ENCODE peak calls at places on chromosomes 12 and 14, in five cellular contexts. One of them, this sample, is unnamed.

GRCh38 chr14:74619672-74620131 is 7.7 kb upstream of the LTBP2 start:
- DNase-seq in esophagus muscularis mucosa: peak
- DNase-seq in pancreas: no peak
- DNase-seq in stomach: peak
- DNase-seq in lung: peak
- DNase-seq in this sample: peak

GRCh38 chr12:117476341-117476740 is 114.9 kb upstream of the NOS1 start:
- DNase-seq in esophagus muscularis mucosa: no peak
- DNase-seq in pancreas: no peak
- DNase-seq in stomach: no peak
- DNase-seq in lung: no peak
- DNase-seq in this sample: no peak

GRCh38 chr14:86646688-86647687 is 1117.0 kb downstream of the FLRT2 start:
- DNase-seq in esophagus muscularis mucosa: no peak
- DNase-seq in pancreas: no peak
- DNase-seq in stomach: no peak
- DNase-seq in lung: no peak
- DNase-seq in this sample: no peak

GRCh38 chr12:129871991-129872969 is 31.5 kb downstream of the TMEM132D start:
- DNase-seq in esophagus muscularis mucosa: peak
- DNase-seq in pancreas: no peak
- DNase-seq in stomach: no peak
- DNase-seq in lung: peak
- DNase-seq in this sample: no peak

GRCh38 chr14:58871972-58872530 is 234.3 kb downstream of the DACT1 start:
- DNase-seq in esophagus muscularis mucosa: no peak
- DNase-seq in pancreas: no peak
- DNase-seq in stomach: no peak
- DNase-seq in lung: no peak
- DNase-seq in this sample: peak

GRCh38 chr14:35915775-35916174 is 89.6 kb downstream of the BRMS1L start:
- DNase-seq in esophagus muscularis mucosa: no peak
- DNase-seq in pancreas: no peak
- DNase-seq in stomach: no peak
- DNase-seq in lung: no peak
- DNase-seq in this sample: no peak

GRCh38 chr12:22527999-22528398 is 16.3 kb downstream of the C2CD5 start:
- DNase-seq in esophagus muscularis mucosa: no peak
- DNase-seq in pancreas: no peak
- DNase-seq in stomach: no peak
- DNase-seq in lung: no peak
- DNase-seq in this sample: no peak

GRCh38 chr14:105945891-105946290 is 419.5 kb downstream of the TMEM121 start:
- DNase-seq in esophagus muscularis mucosa: no peak
- DNase-seq in pancreas: peak
- DNase-seq in stomach: no peak
- DNase-seq in lung: peak
- DNase-seq in this sample: no peak

GRCh38 chr14:68781161-68782021 is 11.5 kb downstream of the ZFP36L1 start:
- DNase-seq in esophagus muscularis mucosa: no peak
- DNase-seq in pancreas: peak
- DNase-seq in stomach: peak
- DNase-seq in lung: no peak
- DNase-seq in this sample: no peak

GRCh38 chr14:75286313-75286712 is 7.7 kb downstream of the FOS start:
- DNase-seq in esophagus muscularis mucosa: no peak
- DNase-seq in pancreas: no peak
- DNase-seq in stomach: no peak
- DNase-seq in lung: no peak
- DNase-seq in this sample: no peak

GRCh38 chr14:56474419-56475022 is 105.1 kb upstream of the TMEM260 start:
- DNase-seq in esophagus muscularis mucosa: no peak
- DNase-seq in pancreas: no peak
- DNase-seq in stomach: no peak
- DNase-seq in lung: no peak
- DNase-seq in this sample: no peak

GRCh38 chr14:70666364-70666691 is 24.6 kb downstream of the TTC9 start:
- DNase-seq in esophagus muscularis mucosa: no peak
- DNase-seq in pancreas: no peak
- DNase-seq in stomach: no peak
- DNase-seq in lung: no peak
- DNase-seq in this sample: no peak

GRCh38 chr12:32399373-32400113 is at the start of gene FGD4:
- DNase-seq in esophagus muscularis mucosa: peak
- DNase-seq in pancreas: peak
- DNase-seq in stomach: peak
- DNase-seq in lung: peak
- DNase-seq in this sample: peak

GRCh38 chr12:9943244-9943643 is 11.1 kb upstream of the CLEC2A start:
- DNase-seq in esophagus muscularis mucosa: no peak
- DNase-seq in pancreas: no peak
- DNase-seq in stomach: no peak
- DNase-seq in lung: no peak
- DNase-seq in this sample: no peak

GRCh38 chr12:78245111-78245510 is 414.4 kb downstream of the NAV3 start:
- DNase-seq in esophagus muscularis mucosa: no peak
- DNase-seq in pancreas: no peak
- DNase-seq in stomach: no peak
- DNase-seq in lung: no peak
- DNase-seq in this sample: no peak

GRCh38 chr12:28242888-28243633 is 52.8 kb downstream of the CCDC91 start:
- DNase-seq in esophagus muscularis mucosa: no peak
- DNase-seq in pancreas: no peak
- DNase-seq in stomach: peak
- DNase-seq in lung: no peak
- DNase-seq in this sample: peak

GRCh38 chr14:101364503-101365328 is 196.6 kb upstream of the DIO3 start:
- DNase-seq in esophagus muscularis mucosa: peak
- DNase-seq in pancreas: no peak
- DNase-seq in stomach: no peak
- DNase-seq in lung: no peak
- DNase-seq in this sample: no peak

GRCh38 chr12:7112041-7112440 is 3.0 kb upstream of the C1RL start:
- DNase-seq in esophagus muscularis mucosa: no peak
- DNase-seq in pancreas: no peak
- DNase-seq in stomach: no peak
- DNase-seq in lung: no peak
- DNase-seq in this sample: no peak

GRCh38 chr14:23137221-23138172 is 18.4 kb upstream of the CEBPE start:
- DNase-seq in esophagus muscularis mucosa: no peak
- DNase-seq in pancreas: no peak
- DNase-seq in stomach: peak
- DNase-seq in lung: no peak
- DNase-seq in this sample: no peak

GRCh38 chr14:59492419-59492818 is 8.1 kb downstream of the JKAMP start:
- DNase-seq in esophagus muscularis mucosa: no peak
- DNase-seq in pancreas: no peak
- DNase-seq in stomach: no peak
- DNase-seq in lung: no peak
- DNase-seq in this sample: no peak

GRCh38 chr14:100780246-100780645 is 45.7 kb upstream of the MEG3 start:
- DNase-seq in esophagus muscularis mucosa: no peak
- DNase-seq in pancreas: no peak
- DNase-seq in stomach: peak
- DNase-seq in lung: no peak
- DNase-seq in this sample: no peak

GRCh38 chr12:113424915-113425823 is 3.0 kb downstream of the SDSL start:
- DNase-seq in esophagus muscularis mucosa: no peak
- DNase-seq in pancreas: no peak
- DNase-seq in stomach: peak
- DNase-seq in lung: peak
- DNase-seq in this sample: peak

GRCh38 chr12:7021956-7022355 is 3.7 kb upstream of the LPCAT3 start:
- DNase-seq in esophagus muscularis mucosa: no peak
- DNase-seq in pancreas: no peak
- DNase-seq in stomach: no peak
- DNase-seq in lung: no peak
- DNase-seq in this sample: no peak

GRCh38 chr12:96487214-96487613 is 2.2 kb upstream of the CFAP54 start:
- DNase-seq in esophagus muscularis mucosa: no peak
- DNase-seq in pancreas: no peak
- DNase-seq in stomach: no peak
- DNase-seq in lung: no peak
- DNase-seq in this sample: peak

GRCh38 chr12:110528277-110528839 is 26.2 kb downstream of the RAD9B start:
- DNase-seq in esophagus muscularis mucosa: no peak
- DNase-seq in pancreas: no peak
- DNase-seq in stomach: no peak
- DNase-seq in lung: no peak
- DNase-seq in this sample: no peak

GRCh38 chr14:50062438-50063039 is 53.8 kb downstream of the VCPKMT start:
- DNase-seq in esophagus muscularis mucosa: no peak
- DNase-seq in pancreas: no peak
- DNase-seq in stomach: peak
- DNase-seq in lung: no peak
- DNase-seq in this sample: peak

DNA sequence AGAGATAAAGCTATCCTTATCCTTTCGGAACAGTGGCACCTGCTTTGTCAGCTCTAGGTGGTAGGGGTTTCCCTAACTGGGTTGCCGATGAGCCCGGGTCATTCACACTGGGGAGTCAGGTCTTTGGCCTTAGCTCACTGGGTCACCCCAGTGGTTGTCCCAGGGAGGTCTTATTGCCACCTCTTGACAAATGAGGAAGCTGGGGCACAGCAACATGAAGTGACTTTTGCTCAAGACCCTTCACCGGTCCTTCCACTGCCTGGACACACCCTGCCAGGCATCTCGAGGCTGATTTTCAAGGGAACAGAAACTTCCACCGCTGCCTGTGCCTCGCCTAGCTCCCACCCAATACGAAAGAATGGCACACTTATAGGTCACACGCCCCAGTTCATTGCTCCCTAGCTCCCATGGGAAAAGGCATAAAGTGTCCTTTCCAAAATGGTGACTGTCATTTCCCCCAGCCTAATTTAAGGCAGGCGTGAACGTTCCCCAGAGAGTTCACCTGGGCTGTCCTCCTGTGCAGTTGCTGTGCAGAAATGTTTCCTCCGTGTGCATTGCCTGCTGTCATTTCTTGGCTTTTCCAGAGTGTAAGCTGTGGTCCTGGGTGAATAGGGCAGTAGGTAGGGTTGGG is 156.1 kb upstream of the CCND2 start:
- DNase-seq in esophagus muscularis mucosa: no peak
- DNase-seq in pancreas: no peak
- DNase-seq in stomach: no peak
- DNase-seq in lung: peak
- DNase-seq in this sample: no peak
- H3K4me3 ChIP-seq in esophagus muscularis mucosa: no peak
- H3K4me3 ChIP-seq in pancreas: no peak
- H3K4me3 ChIP-seq in stomach: no peak
- H3K4me3 ChIP-seq in lung: no peak
- H3K4me3 ChIP-seq in this sample: no peak

DNA sequence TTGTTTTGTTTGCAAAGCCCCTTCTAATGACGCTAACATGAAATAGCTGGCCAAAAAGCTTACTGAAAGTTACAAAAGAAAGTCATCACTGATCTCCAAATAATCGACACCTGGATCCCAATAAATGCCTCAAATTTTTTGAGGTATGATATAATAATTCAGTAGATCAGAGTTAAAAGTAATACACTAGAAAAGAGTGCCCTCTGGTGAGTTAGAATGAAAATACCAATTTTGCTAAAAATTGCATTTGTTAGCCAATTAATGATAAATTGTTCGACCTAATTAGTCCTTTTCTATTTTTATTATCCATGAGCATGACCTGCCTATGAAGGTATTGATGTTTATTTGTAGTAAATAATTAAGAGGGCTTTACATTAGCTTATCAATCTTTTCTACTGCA is 78.6 kb downstream of the CEP128 start:
- DNase-seq in esophagus muscularis mucosa: no peak
- DNase-seq in pancreas: no peak
- DNase-seq in stomach: no peak
- DNase-seq in lung: no peak
- DNase-seq in this sample: no peak
- TF ChIP-seq CTCF in esophagus muscularis mucosa: peak
- TF ChIP-seq CTCF in pancreas: no peak
- TF ChIP-seq CTCF in stomach: no peak
- TF ChIP-seq CTCF in lung: no peak
- TF ChIP-seq CTCF in this sample: peak

GRCh38 chr14:93957751-93958566 is 18.4 kb downstream of the ASB2 start:
- DNase-seq in esophagus muscularis mucosa: no peak
- DNase-seq in pancreas: no peak
- DNase-seq in stomach: no peak
- DNase-seq in lung: no peak
- DNase-seq in this sample: no peak

GRCh38 chr14:93956082-93956481 is 20.3 kb downstream of the ASB2 start:
- DNase-seq in esophagus muscularis mucosa: no peak
- DNase-seq in pancreas: no peak
- DNase-seq in stomach: no peak
- DNase-seq in lung: no peak
- DNase-seq in this sample: no peak

GRCh38 chr14:93957333-93957710 is 19.0 kb downstream of the ASB2 start:
- DNase-seq in esophagus muscularis mucosa: no peak
- DNase-seq in pancreas: no peak
- DNase-seq in stomach: no peak
- DNase-seq in lung: no peak
- DNase-seq in this sample: no peak

GRCh38 chr14:93954900-93955891 is 21.2 kb downstream of the ASB2 start:
- DNase-seq in esophagus muscularis mucosa: no peak
- DNase-seq in pancreas: no peak
- DNase-seq in stomach: no peak
- DNase-seq in lung: no peak
- DNase-seq in this sample: no peak

GRCh38 chr14:93956514-93957332 is 19.6 kb downstream of the ASB2 start:
- DNase-seq in esophagus muscularis mucosa: no peak
- DNase-seq in pancreas: no peak
- DNase-seq in stomach: no peak
- DNase-seq in lung: no peak
- DNase-seq in this sample: no peak
- H3K27ac ChIP-seq in esophagus muscularis mucosa: peak
- H3K27ac ChIP-seq in pancreas: no peak
- H3K27ac ChIP-seq in stomach: peak
- H3K27ac ChIP-seq in lung: no peak
- H3K27ac ChIP-seq in this sample: no peak

GRCh38 chr14:29584992-29585391 is 342.7 kb downstream of the PRKD1 start:
- DNase-seq in esophagus muscularis mucosa: no peak
- DNase-seq in pancreas: peak
- DNase-seq in stomach: no peak
- DNase-seq in lung: peak
- DNase-seq in this sample: peak
- H3K4me3 ChIP-seq in esophagus muscularis mucosa: peak
- H3K4me3 ChIP-seq in pancreas: no peak
- H3K4me3 ChIP-seq in stomach: no peak
- H3K4me3 ChIP-seq in lung: no peak
- H3K4me3 ChIP-seq in this sample: no peak

GRCh38 chr12:41407240-41407799 is 219.2 kb downstream of the PDZRN4 start:
- DNase-seq in esophagus muscularis mucosa: no peak
- DNase-seq in pancreas: no peak
- DNase-seq in stomach: no peak
- DNase-seq in lung: no peak
- DNase-seq in this sample: no peak

GRCh38 chr12:41409628-41410027 is 221.5 kb downstream of the PDZRN4 start:
- DNase-seq in esophagus muscularis mucosa: no peak
- DNase-seq in pancreas: no peak
- DNase-seq in stomach: no peak
- DNase-seq in lung: no peak
- DNase-seq in this sample: no peak
- TF ChIP-seq CTCF in esophagus muscularis mucosa: no peak
- TF ChIP-seq CTCF in pancreas: no peak
- TF ChIP-seq CTCF in stomach: no peak
- TF ChIP-seq CTCF in lung: no peak
- TF ChIP-seq CTCF in this sample: no peak

This sample was measured in brain microvascular endothelial cell.